ENCODE peak calls at places on chromosome 15, in seven cellular contexts. G is heart right ventricle, Y is neural progenitor cell, F is heart left ventricle, V is transverse colon, X is nephron progenitor cell, K is left lung. H is an unnamed sample.

GRCh38 chr15:94056314-94056713 is 175.0 kb upstream of the MCTP2 start:
- DNase-seq in G (no peak), Y (no peak), V (no peak), F (no peak), K (no peak), X (no peak), H (no peak)

GRCh38 chr15:31031471-31032064 is 40.1 kb upstream of the MTMR10 start:
- DNase-seq in F (no peak), G (no peak), V (no peak), X (no peak), Y (no peak), K (no peak), H (peak; percentile 64)

GRCh38 chr15:50778089-50778488 is 12.6 kb upstream of the SPPL2A start:
- DNase-seq in Y (no peak), K (no peak), F (no peak), X (no peak), G (no peak), V (no peak), H (no peak)

GRCh38 chr15:35673093-35673573 is 127.2 kb upstream of the DPH6 start:
- DNase-seq in V (no peak), F (peak; percentile 35), K (no peak), X (no peak), G (peak; percentile 25), Y (no peak), H (no peak)

GRCh38 chr15:101611007-101611406 is 41.2 kb downstream of the TM2D3 start:
- DNase-seq in V (no peak), F (no peak), X (no peak), G (no peak), K (peak; percentile 47), Y (no peak), H (no peak)

GRCh38 chr15:99909914-99910313 is 176.7 kb upstream of the LYSMD4 start:
- DNase-seq in K (no peak), G (no peak), V (no peak), X (no peak), Y (peak; percentile 35), F (no peak), H (peak; percentile 33)

GRCh38 chr15:62665449-62665848 is 377.1 kb upstream of the TPM1 start:
- DNase-seq in Y (no peak), X (no peak), V (no peak), K (no peak), G (no peak), F (no peak), H (no peak)

GRCh38 chr15:93378547-93378946 is 289.5 kb upstream of the RGMA start:
- DNase-seq in X (no peak), K (no peak), G (no peak), V (no peak), F (no peak), Y (no peak), H (no peak)

GRCh38 chr15:49883121-49883520 is 235.9 kb downstream of the ATP8B4 start:
- DNase-seq in F (no peak), X (no peak), K (no peak), G (no peak), Y (no peak), V (no peak), H (no peak)

GRCh38 chr15:81312790-81313543 is 11.0 kb downstream of the STARD5 start:
- DNase-seq in F (peak; percentile 57), G (peak; percentile 66), Y (no peak), V (peak; percentile 57), K (peak; percentile 71), X (no peak), H (no peak)

GRCh38 chr15:59347915-59348314 is 24.8 kb downstream of the MYO1E start:
- DNase-seq in G (no peak), Y (no peak), V (no peak), F (no peak), X (no peak), K (no peak), H (no peak)

GRCh38 chr15:80800067-80800466 is 20.9 kb downstream of the CEMIP start:
- DNase-seq in K (no peak), F (no peak), X (no peak), V (no peak), Y (no peak), G (no peak), H (no peak)

GRCh38 chr15:25441111-25441510 is 2.3 kb upstream of the UBE3A start:
- DNase-seq in V (no peak), G (no peak), Y (no peak), K (no peak), F (no peak), X (no peak), H (no peak)

GRCh38 chr15:38991701-38992100 is 427.1 kb upstream of the RASGRP1 start:
- DNase-seq in K (no peak), X (no peak), V (no peak), F (no peak), Y (no peak), G (no peak), H (no peak)

GRCh38 chr15:74196175-74196574 is 6.4 kb downstream of the STRA6 start:
- DNase-seq in G (peak; percentile 25), X (no peak), K (peak; percentile 73), Y (no peak), V (peak; percentile 86), F (peak; percentile 55), H (no peak)

GRCh38 chr15:65870889-65871533 is 1.7 kb downstream of the RAB11A start:
- DNase-seq in G (no peak), F (no peak), X (no peak), V (no peak), Y (no peak), K (no peak), H (peak; percentile 41)

GRCh38 chr15:27993996-27994775 is 104.9 kb downstream of the OCA2 start:
- DNase-seq in K (no peak), V (no peak), G (no peak), F (no peak), Y (no peak), X (no peak), H (no peak)

GRCh38 chr15:50774450-50774849 is 8.9 kb upstream of the SPPL2A start:
- DNase-seq in G (no peak), Y (no peak), K (no peak), V (no peak), F (no peak), X (no peak), H (no peak)

GRCh38 chr15:100295939-100296338 is 45.8 kb downstream of the ADAMTS17 start:
- DNase-seq in Y (no peak), X (no peak), V (no peak), G (no peak), F (no peak), K (no peak), H (no peak)

GRCh38 chr15:29813009-29813408 is 9.3 kb downstream of the TJP1 start:
- DNase-seq in X (no peak), G (no peak), V (no peak), Y (no peak), F (no peak), K (no peak), H (no peak)

GRCh38 chr15:58224068-58224467 is 85.9 kb downstream of the AQP9 start:
- DNase-seq in X (no peak), F (peak; percentile 40), Y (no peak), G (peak; percentile 14), K (no peak), V (no peak), H (no peak)

GRCh38 chr15:58223432-58223831 is 85.3 kb downstream of the AQP9 start:
- DNase-seq in V (no peak), Y (no peak), F (no peak), X (no peak), G (no peak), K (no peak), H (no peak)

GRCh38 chr15:58222698-58223097 is 84.5 kb downstream of the AQP9 start:
- DNase-seq in X (no peak), G (no peak), F (no peak), K (no peak), Y (no peak), V (no peak), H (no peak)

GRCh38 chr15:58221591-58222241 is 83.5 kb downstream of the AQP9 start:
- DNase-seq in X (peak; percentile 22), F (no peak), K (no peak), V (peak; percentile 18), G (no peak), Y (peak; percentile 52), H (peak; percentile 49)
- TF ChIP-seq CTCF in X (no peak), F (peak; percentile 43), K (no peak), V (peak; percentile 31), G (peak; percentile 38), Y (peak; percentile 60), H (peak; percentile 63)

DNA sequence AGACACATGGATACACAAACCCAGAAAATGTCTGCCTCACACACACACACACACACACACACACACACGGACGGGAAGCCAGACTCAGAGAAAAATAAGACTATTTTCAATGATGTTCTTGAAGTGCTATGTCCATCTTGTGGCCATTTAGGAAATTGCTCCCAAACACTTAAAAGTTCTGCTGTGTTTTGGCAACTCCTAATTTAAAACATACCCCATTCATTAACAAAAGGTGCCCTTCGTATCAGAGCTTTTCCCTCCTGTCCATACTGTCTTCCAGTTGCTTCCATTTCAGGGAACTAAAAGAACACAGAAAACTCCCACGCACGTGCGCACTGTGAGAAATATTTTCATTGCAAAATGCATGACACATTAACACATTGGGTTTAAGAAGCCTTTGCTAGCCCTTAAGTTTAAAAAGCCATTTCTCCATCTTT is 44.6 kb downstream of the SLC12A1 start:
- DNase-seq in F (peak; percentile 20), V (peak; percentile 12), G (peak; percentile 36), Y (peak; percentile 70), K (no peak), X (peak; percentile 22), H (peak; percentile 51)
- TF ChIP-seq CTCF in F (peak; percentile 34), V (peak; percentile 54), G (peak; percentile 50), Y (peak; percentile 59), K (peak; percentile 40), X (peak; percentile 39), H (peak; percentile 48)

GRCh38 chr15:47670365-47670764 is 46.9 kb upstream of the SEMA6D start:
- DNase-seq in V (no peak), F (no peak), G (no peak), X (no peak), Y (peak; percentile 55), K (no peak), H (no peak)

GRCh38 chr15:47674576-47675232 is 42.6 kb upstream of the SEMA6D start:
- DNase-seq in V (no peak), X (no peak), K (no peak), F (no peak), Y (peak; percentile 58), G (no peak), H (no peak)

GRCh38 chr15:47678047-47678446 is 39.3 kb upstream of the SEMA6D start:
- DNase-seq in X (no peak), V (no peak), K (no peak), G (no peak), Y (no peak), F (no peak), H (no peak)

GRCh38 chr15:47675735-47676134 is 41.6 kb upstream of the SEMA6D start:
- DNase-seq in K (no peak), V (no peak), G (no peak), F (no peak), Y (peak; percentile 48), X (no peak), H (no peak)

GRCh38 chr15:47673343-47673761 is 44.0 kb upstream of the SEMA6D start:
- DNase-seq in G (peak; percentile 40), X (no peak), F (peak; percentile 23), K (no peak), V (no peak), Y (no peak), H (no peak)
- TF ChIP-seq CTCF in G (no peak), X (no peak), F (no peak), K (no peak), V (no peak), Y (no peak), H (no peak)

GRCh38 chr15:52076889-52077781 is 35.4 kb downstream of the BCL2L10 start:
- DNase-seq in V (peak; percentile 54), Y (no peak), F (no peak), G (no peak), X (no peak), K (no peak), H (peak; percentile 15)
- TF ChIP-seq CTCF in V (no peak), Y (no peak), F (no peak), G (no peak), X (no peak), K (no peak), H (no peak)

GRCh38 chr15:42674472-42674871 is 62.5 kb downstream of the CDAN1 start:
- DNase-seq in Y (no peak), X (no peak), F (no peak), K (no peak), V (no peak), G (no peak), H (no peak)
- TF ChIP-seq CTCF in Y (no peak), X (no peak), F (no peak), K (no peak), V (no peak), G (no peak), H (no peak)

H was measured in GM20000.